ENCODE peak calls at places on chromosomes 11 and 22, in five cellular contexts. Q is Peyer's patch; J is K562; E is AG09309; C is naive thymus-derived CD4-positive, alpha-beta T cell. M is an unnamed sample.

GRCh38 chr11:31060880-31061279 is 308.7 kb downstream of the DCDC1 start:
- DNase-seq in Q (no peak), J (no peak), E (no peak), C (no peak), M (no peak)

GRCh38 chr22:46405925-46406324 is 70.4 kb downstream of the TRMU start:
- DNase-seq in Q (no peak), J (no peak), E (no peak), C (no peak), M (no peak)

GRCh38 chr11:28092786-28093185 is 15.2 kb downstream of the KIF18A start:
- DNase-seq in Q (no peak), J (no peak), E (no peak), C (no peak), M (no peak)

GRCh38 chr22:33914131-33914530 is 6.1 kb downstream of the LARGE1 start:
- DNase-seq in Q (no peak), J (no peak), E (no peak), C (no peak), M (no peak)

GRCh38 chr11:54558407-54558806 is 45.4 kb downstream of the OR4C46 start:
- DNase-seq in Q (no peak), J (peak; percentile 2), E (no peak), C (no peak), M (peak; percentile 2)

GRCh38 chr11:117979481-117980211 is 6.5 kb upstream of the IL10RA start:
- DNase-seq in Q (peak; percentile 59), J (no peak), E (no peak), C (no peak), M (no peak)

GRCh38 chr11:85643255-85643654 is 4.5 kb upstream of the TMEM126A start:
- DNase-seq in Q (no peak), J (peak; percentile 36), E (peak; percentile 28), C (no peak), M (peak; percentile 84)

GRCh38 chr22:24157783-24158170 is 23.5 kb upstream of the SUSD2 start:
- DNase-seq in Q (peak; percentile 55), J (no peak), E (no peak), C (no peak), M (no peak)

GRCh38 chr11:14907411-14908213 is 15.6 kb upstream of the CYP2R1 start:
- DNase-seq in Q (peak; percentile 91), J (peak; percentile 87), E (no peak), C (peak; percentile 68), M (peak; percentile 30)

GRCh38 chr11:66119348-66120133 is 49.5 kb downstream of the PACS1 start:
- DNase-seq in Q (no peak), J (no peak), E (no peak), C (no peak), M (peak; percentile 98)

GRCh38 chr11:119744577-119744976 is 15.6 kb upstream of the NECTIN1 start:
- DNase-seq in Q (no peak), J (no peak), E (no peak), C (no peak), M (no peak)

GRCh38 chr22:24532075-24532474 is 22.9 kb downstream of the GUCD1 start:
- DNase-seq in Q (no peak), J (no peak), E (no peak), C (no peak), M (no peak)

GRCh38 chr11:121930004-121930965 is 185.7 kb downstream of the BLID start:
- DNase-seq in Q (no peak), J (no peak), E (no peak), C (no peak), M (peak; percentile 37)

GRCh38 chr22:50674127-50674493 is 1.5 kb downstream of the SHANK3 start:
- DNase-seq in Q (no peak), J (no peak), E (no peak), C (no peak), M (no peak)

GRCh38 chr22:50672041-50672440 is 582 bp upstream of the SHANK3 start:
- DNase-seq in Q (no peak), J (no peak), E (no peak), C (no peak), M (no peak)

GRCh38 chr22:50673231-50674126 is 856 bp downstream of the SHANK3 start:
- DNase-seq in Q (no peak), J (no peak), E (no peak), C (peak; percentile 56), M (no peak)

GRCh38 chr22:50671641-50672040 is 982 bp upstream of the SHANK3 start:
- DNase-seq in Q (no peak), J (no peak), E (no peak), C (no peak), M (no peak)

DNA sequence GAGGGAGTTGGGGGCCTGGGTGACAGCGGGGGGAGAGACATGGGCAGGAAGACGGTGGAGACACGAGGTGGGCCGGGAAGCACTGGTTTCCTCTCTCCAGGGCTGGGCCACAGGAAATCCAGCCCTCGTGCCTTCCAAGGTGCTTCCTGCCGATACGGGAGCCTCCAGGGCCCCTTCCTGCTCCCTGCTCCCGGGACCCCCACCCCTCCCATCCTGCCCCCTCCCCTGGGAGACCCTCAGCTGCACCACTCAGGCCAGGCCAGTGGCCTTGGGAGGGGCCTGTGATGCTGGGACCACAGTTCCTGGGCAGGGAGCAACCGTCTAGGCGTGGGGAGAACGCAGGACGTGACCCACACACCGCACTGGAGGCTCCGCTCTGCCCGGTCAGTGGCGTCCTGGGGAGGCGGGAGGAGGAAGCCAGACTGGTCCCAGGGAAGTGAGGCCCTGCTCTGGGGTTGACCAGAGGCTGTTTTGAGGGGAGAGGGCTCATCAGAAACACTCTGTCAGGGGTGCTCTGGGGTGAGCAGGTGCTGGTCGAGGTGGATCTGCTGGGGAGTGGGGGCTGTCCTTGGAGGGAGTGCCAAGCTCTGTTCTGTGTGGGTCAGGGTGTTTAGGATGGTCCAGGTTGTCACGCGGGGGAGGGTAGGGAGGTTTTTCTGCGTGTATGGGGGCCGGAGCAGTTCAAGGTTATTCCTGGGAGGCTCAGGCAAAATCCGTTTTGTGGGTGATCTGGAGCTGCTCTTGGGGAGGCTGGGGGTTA is at the start of gene SHANK3:
- DNase-seq in Q (no peak), J (peak; percentile 5), E (no peak), C (no peak), M (no peak)
- H3K4me3 ChIP-seq in Q (peak within 1 kb of the TSS; percentile 45), J (no peak within 1 kb of the TSS), E (no peak within 1 kb of the TSS), C (peak within 1 kb of the TSS; percentile 41), M (no peak within 1 kb of the TSS)

GRCh38 chr11:124380585-124380984 is 3.7 kb downstream of the OR8B2 start:
- DNase-seq in Q (no peak), J (peak; percentile 38), E (no peak), C (no peak), M (no peak)
- H3K4me3 ChIP-seq in Q (no peak overlapping the region), J (no peak overlapping the region), E (no peak overlapping the region), C (no peak overlapping the region), M (no peak overlapping the region)

GRCh38 chr11:132332521-132332920 is 962.1 kb downstream of the NTM start:
- DNase-seq in Q (no peak), J (no peak), E (no peak), C (no peak), M (no peak)

GRCh38 chr11:132334769-132335280 is 964.4 kb downstream of the NTM start:
- DNase-seq in Q (no peak), J (no peak), E (no peak), C (no peak), M (no peak)

GRCh38 chr11:132337819-132338416 is 967.5 kb downstream of the NTM start:
- DNase-seq in Q (no peak), J (no peak), E (no peak), C (no peak), M (no peak)

GRCh38 chr11:132336781-132337535 is 966.5 kb downstream of the NTM start:
- DNase-seq in Q (no peak), J (no peak), E (no peak), C (no peak), M (no peak)

GRCh38 chr11:132335311-132335710 is 964.9 kb downstream of the NTM start:
- DNase-seq in Q (no peak), J (no peak), E (no peak), C (no peak), M (no peak)
- H3K4me3 ChIP-seq in Q (no peak overlapping the region), J (no peak overlapping the region), E (no peak overlapping the region), C (no peak overlapping the region), M (no peak overlapping the region)

GRCh38 chr22:39529487-39529851 is 3.1 kb downstream of the RPS19BP1 start:
- DNase-seq in Q (no peak), J (no peak), E (no peak), C (no peak), M (no peak)
- H3K4me3 ChIP-seq in Q (peak overlapping the region; percentile 26), J (no peak overlapping the region), E (no peak overlapping the region), C (no peak overlapping the region), M (no peak overlapping the region)

DNA sequence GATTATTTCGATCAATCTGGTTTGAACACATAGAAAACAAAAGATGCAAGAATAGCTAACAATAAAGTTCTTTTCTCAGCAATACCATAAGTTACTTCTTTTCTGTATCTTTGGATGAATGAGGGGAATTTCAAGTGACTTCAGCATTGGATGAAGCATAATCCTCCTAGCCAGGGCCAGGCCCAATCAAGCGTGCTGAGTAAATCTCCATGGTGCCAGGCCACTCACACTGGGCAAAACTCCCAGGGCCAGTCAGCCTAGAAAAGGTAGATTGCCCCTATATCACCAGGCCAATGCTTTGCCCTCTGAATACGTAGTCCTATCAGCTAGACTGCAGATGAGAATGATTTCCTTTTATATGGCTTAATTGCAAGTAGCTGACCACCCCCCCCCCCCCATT is 6.0 kb downstream of the CNTF start:
- DNase-seq in Q (no peak), J (no peak), E (no peak), C (no peak), M (no peak)
- H3K4me3 ChIP-seq in Q (no peak overlapping the region), J (no peak overlapping the region), E (no peak overlapping the region), C (no peak overlapping the region), M (no peak overlapping the region)

GRCh38 chr11:123525511-123525918 is 95.4 kb downstream of the GRAMD1B start:
- DNase-seq in Q (peak; percentile 6), J (no peak), E (no peak), C (no peak), M (no peak)

GRCh38 chr11:123526918-123527317 is 96.8 kb downstream of the GRAMD1B start:
- DNase-seq in Q (peak; percentile 12), J (no peak), E (no peak), C (no peak), M (no peak)

GRCh38 chr11:123523539-123523938 is 93.5 kb downstream of the GRAMD1B start:
- DNase-seq in Q (no peak), J (no peak), E (no peak), C (no peak), M (no peak)

GRCh38 chr11:123526027-123526805 is 96.1 kb downstream of the GRAMD1B start:
- DNase-seq in Q (peak; percentile 6), J (no peak), E (no peak), C (no peak), M (no peak)

GRCh38 chr11:123525072-123525471 is 95.0 kb downstream of the GRAMD1B start:
- DNase-seq in Q (no peak), J (no peak), E (no peak), C (no peak), M (no peak)
- H3K4me3 ChIP-seq in Q (no peak overlapping the region), J (no peak overlapping the region), E (peak overlapping the region; percentile 46), C (no peak overlapping the region), M (no peak overlapping the region)

DNA sequence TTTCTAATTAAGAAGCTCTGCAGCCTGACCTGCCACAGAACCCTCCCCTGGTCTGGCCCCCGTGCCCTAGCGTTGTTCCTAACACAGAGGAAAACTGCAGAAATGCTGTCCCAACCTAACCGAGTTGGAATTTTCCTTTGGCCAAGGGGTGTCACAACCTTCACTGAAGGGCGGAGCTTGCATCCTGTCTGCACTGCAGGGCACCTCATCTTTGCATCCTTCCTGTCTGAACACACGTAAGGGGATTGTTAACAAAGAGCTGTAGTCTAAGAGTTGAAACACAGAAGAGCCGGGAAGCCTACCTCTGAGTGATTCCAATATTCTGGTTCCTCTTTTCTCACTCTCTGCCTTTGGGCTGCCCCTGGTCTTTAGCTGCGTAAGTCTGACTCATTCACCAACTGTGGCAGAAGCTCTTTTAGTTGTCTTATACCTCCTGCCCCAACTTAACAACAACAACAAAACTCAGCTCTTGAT is 1.6 kb downstream of the DIXDC1 start:
- DNase-seq in Q (peak; percentile 34), J (peak; percentile 56), E (no peak), C (peak; percentile 18), M (peak; percentile 58)
- H3K4me3 ChIP-seq in Q (no peak overlapping the region), J (no peak overlapping the region), E (no peak overlapping the region), C (no peak overlapping the region), M (no peak overlapping the region)